ENCODE peak calls at places on chromosomes 7 and 10, in seven cellular contexts. U is PC-9, Z is PC-3, T is GM23248, Y is MM.1S, N is SK-N-SH, K is neural progenitor cell. Q is an unnamed sample. For H3F3A, H4K20me1 and H3K36me3, the result is how much of the 10 kb centered on the place peaks cover.

GRCh38 chr10:51800725-51801455 is 101.5 kb upstream of the CSTF2T start:
- DNase-seq in U (no peak), Z (no peak), T (peak), Y (no peak), N (no peak), K (no peak), Q (no peak)

GRCh38 chr7:80379034-80379433 is 132.8 kb downstream of the GNAT3 start:
- DNase-seq in U (no peak), Z (peak), T (peak), Y (no peak), N (no peak), K (no peak), Q (no peak)

GRCh38 chr7:29319719-29320521 is 125.3 kb downstream of the CHN2 start:
- DNase-seq in U (no peak), Z (no peak), T (peak), Y (peak), N (peak), K (no peak), Q (peak)

GRCh38 chr10:1175956-1176565 is 119.9 kb downstream of the WDR37 start:
- DNase-seq in U (no peak), Z (no peak), T (no peak), Y (no peak), N (no peak), K (no peak), Q (no peak)

GRCh38 chr7:132773527-132773956 is 197.3 kb upstream of the PLXNA4 start:
- DNase-seq in U (no peak), Z (peak), T (peak), Y (no peak), N (no peak), K (no peak), Q (no peak)

GRCh38 chr10:101241840-101242707 is 12.8 kb upstream of the LBX1 start:
- DNase-seq in U (no peak), Z (no peak), T (no peak), Y (no peak), N (no peak), K (no peak), Q (no peak)

GRCh38 chr7:111229951-111230350 is 139.0 kb downstream of the LRRN3 start:
- DNase-seq in U (no peak), Z (no peak), T (peak), Y (no peak), N (no peak), K (no peak), Q (no peak)

GRCh38 chr7:37193087-37193774 is 255.4 kb downstream of the ELMO1 start:
- DNase-seq in U (no peak), Z (no peak), T (no peak), Y (no peak), N (no peak), K (no peak), Q (no peak)

GRCh38 chr7:157441023-157441399 is 104.2 kb downstream of the DNAJB6 start:
- DNase-seq in U (no peak), Z (no peak), T (no peak), Y (no peak), N (no peak), K (no peak), Q (no peak)

GRCh38 chr10:25766687-25767221 is 167.3 kb upstream of the MYO3A start:
- DNase-seq in U (no peak), Z (no peak), T (no peak), Y (no peak), N (peak), K (peak), Q (peak)

GRCh38 chr7:84331665-84332064 is 137.1 kb upstream of the SEMA3A start:
- DNase-seq in U (no peak), Z (no peak), T (no peak), Y (no peak), N (no peak), K (no peak), Q (no peak)

GRCh38 chr7:133629696-133630095 is 376.8 kb downstream of the EXOC4 start:
- DNase-seq in U (no peak), Z (no peak), T (peak), Y (no peak), N (no peak), K (no peak), Q (no peak)

GRCh38 chr10:116073025-116073424 is 200.0 kb downstream of the GFRA1 start:
- DNase-seq in U (no peak), Z (no peak), T (no peak), Y (no peak), N (peak), K (peak), Q (no peak)

GRCh38 chr10:71028066-71028465 is 139.7 kb upstream of the PCBD1 start:
- DNase-seq in U (no peak), Z (no peak), T (no peak), Y (no peak), N (no peak), K (no peak), Q (no peak)

GRCh38 chr7:78039791-78040776 is 241.5 kb downstream of the PHTF2 start:
- DNase-seq in U (no peak), Z (no peak), T (peak), Y (no peak), N (no peak), K (peak), Q (peak)

GRCh38 chr10:29947701-29948060 is 111.7 kb downstream of the JCAD start:
- DNase-seq in U (no peak), Z (peak), T (no peak), Y (no peak), N (no peak), K (peak), Q (peak)

GRCh38 chr7:100019908-100020307 is 4.5 kb downstream of the ZKSCAN1 start:
- DNase-seq in U (no peak), Z (no peak), T (no peak), Y (no peak), N (no peak), K (no peak), Q (no peak)

GRCh38 chr10:4131407-4132215 is 346.6 kb upstream of the KLF6 start:
- DNase-seq in U (peak), Z (peak), T (peak), Y (peak), N (no peak), K (no peak), Q (no peak)

GRCh38 chr7:118250860-118251494 is 26.5 kb downstream of the ANKRD7 start:
- DNase-seq in U (no peak), Z (peak), T (peak), Y (no peak), N (no peak), K (no peak), Q (no peak)

GRCh38 chr10:16816142-16816541 is 1.1 kb downstream of the RSU1 start:
- DNase-seq in U (no peak), Z (peak), T (peak), Y (no peak), N (peak), K (no peak), Q (no peak)

GRCh38 chr10:132142396-132143161 is 44.2 kb upstream of the DPYSL4 start:
- DNase-seq in U (peak), Z (peak), T (peak), Y (no peak), N (peak), K (peak), Q (peak)

GRCh38 chr7:129343099-129343700 is 91.0 kb upstream of the STRIP2 start:
- DNase-seq in U (peak), Z (peak), T (peak), Y (peak), N (peak), K (peak), Q (peak)

GRCh38 chr7:73768661-73769480 is 1.2 kb downstream of the CLDN3 start:
- DNase-seq in U (no peak), Z (no peak), T (peak), Y (no peak), N (no peak), K (no peak), Q (peak)

GRCh38 chr10:111885919-111886318 is 297.6 kb downstream of the GPAM start:
- DNase-seq in U (no peak), Z (no peak), T (no peak), Y (no peak), N (no peak), K (no peak), Q (no peak)

GRCh38 chr10:68423522-68423921 is 16.4 kb upstream of the RUFY2 start:
- DNase-seq in U (no peak), Z (no peak), T (no peak), Y (no peak), N (no peak), K (no peak), Q (no peak)

GRCh38 chr10:63313066-63313465 is 152.7 kb downstream of the JMJD1C start:
- DNase-seq in U (no peak), Z (no peak), T (no peak), Y (no peak), N (no peak), K (no peak), Q (no peak)

DNA sequence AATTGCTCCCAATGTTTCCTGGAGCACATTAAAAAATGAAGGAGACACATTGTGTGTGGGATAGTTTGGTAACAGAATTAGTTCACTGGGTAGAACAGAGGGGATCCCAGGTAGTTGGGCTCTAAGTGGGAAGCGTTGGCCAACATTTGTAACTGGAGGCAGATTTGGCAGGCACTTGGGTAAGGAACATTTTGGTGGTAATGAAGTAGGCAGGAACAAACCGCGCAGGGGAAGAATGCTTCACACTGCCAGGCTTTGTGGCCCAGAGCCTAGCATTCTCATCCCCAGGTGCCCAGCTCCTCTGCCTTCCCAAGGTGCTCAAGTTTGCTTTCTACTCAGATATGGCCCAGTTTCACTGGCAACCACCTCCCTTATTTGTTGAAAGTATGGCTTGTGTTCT is 758.7 kb downstream of the AUTS2 start:
- DNase-seq in U (no peak), Z (no peak), T (no peak), Y (no peak), N (no peak), K (no peak), Q (no peak)
- H3F3A ChIP-seq in U (under half), Z (under half), T (under half), Y (under half), N (under half), K (under half), Q (under half)

GRCh38 chr7:13017325-13017853 is 330.0 kb downstream of the ARL4A start:
- DNase-seq in U (peak), Z (peak), T (peak), Y (no peak), N (no peak), K (peak), Q (peak)

GRCh38 chr7:13017881-13018280 is 330.4 kb downstream of the ARL4A start:
- DNase-seq in U (no peak), Z (peak), T (no peak), Y (no peak), N (no peak), K (peak), Q (no peak)

GRCh38 chr7:13021566-13021965 is 334.1 kb downstream of the ARL4A start:
- DNase-seq in U (no peak), Z (no peak), T (no peak), Y (no peak), N (no peak), K (no peak), Q (no peak)

GRCh38 chr7:13016633-13017324 is 329.3 kb downstream of the ARL4A start:
- DNase-seq in U (no peak), Z (peak), T (peak), Y (no peak), N (no peak), K (peak), Q (peak)

DNA sequence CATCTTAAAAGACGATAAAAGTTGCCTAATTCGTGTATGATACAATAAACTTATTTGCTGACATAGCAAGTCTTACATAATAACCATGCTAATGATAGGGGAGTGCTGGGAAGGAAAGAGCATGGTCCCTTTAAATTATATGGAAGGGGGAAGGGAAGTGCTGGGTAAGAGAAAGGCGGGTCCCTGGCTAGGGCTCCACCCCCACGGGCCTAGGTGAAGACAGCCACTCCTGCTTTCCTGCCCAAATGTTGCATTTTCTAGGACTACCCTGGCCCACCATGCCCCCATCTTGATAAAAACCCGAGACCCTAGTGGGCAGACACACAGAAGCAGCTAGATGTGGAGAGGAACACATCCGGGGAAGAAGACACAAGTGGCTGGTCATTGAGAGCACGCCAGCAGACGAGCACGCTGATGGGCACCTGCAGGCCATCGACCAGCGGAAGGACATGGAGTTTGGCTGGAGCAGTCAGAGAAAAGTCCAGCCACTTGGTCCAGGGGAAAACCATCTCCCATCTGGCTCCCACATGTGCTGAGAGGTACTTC is 328.7 kb downstream of the ARL4A start:
- DNase-seq in U (no peak), Z (no peak), T (no peak), Y (no peak), N (no peak), K (no peak), Q (no peak)
- H4K20me1 ChIP-seq in U (under half), Z (under half), T (under half), Y (under half), N (under half), K (under half), Q (under half)

GRCh38 chr10:114845978-114846693 is 24.6 kb downstream of the FHIP2A start:
- DNase-seq in U (no peak), Z (no peak), T (no peak), Y (no peak), N (no peak), K (no peak), Q (no peak)

GRCh38 chr10:114852197-114852596 is 30.6 kb downstream of the FHIP2A start:
- DNase-seq in U (no peak), Z (no peak), T (no peak), Y (no peak), N (no peak), K (no peak), Q (no peak)

GRCh38 chr10:114851336-114851735 is 29.8 kb downstream of the FHIP2A start:
- DNase-seq in U (no peak), Z (no peak), T (no peak), Y (no peak), N (no peak), K (no peak), Q (no peak)

GRCh38 chr10:114849674-114850073 is 28.1 kb downstream of the FHIP2A start:
- DNase-seq in U (no peak), Z (no peak), T (no peak), Y (no peak), N (no peak), K (no peak), Q (no peak)

DNA sequence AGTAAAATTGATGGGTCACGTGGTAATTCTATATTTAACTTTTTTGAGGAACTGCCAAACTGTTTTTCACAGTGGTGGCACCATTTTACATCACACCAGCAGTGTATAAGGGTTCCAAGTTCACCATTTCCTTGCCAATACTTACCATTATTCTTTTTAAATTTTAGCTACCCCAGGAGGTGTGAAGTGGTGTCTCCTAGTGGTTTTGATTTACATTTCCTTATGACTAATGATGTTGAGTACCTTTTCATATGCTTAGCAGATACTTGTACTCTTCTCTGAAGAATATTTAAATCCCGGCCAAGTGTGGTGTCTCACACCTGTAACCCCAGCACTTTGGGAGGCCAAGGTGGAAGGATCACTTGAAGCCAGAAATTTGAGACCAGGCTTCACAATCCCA is 28.5 kb downstream of the FHIP2A start:
- DNase-seq in U (no peak), Z (no peak), T (no peak), Y (no peak), N (no peak), K (no peak), Q (no peak)
- H3K36me3 ChIP-seq in U (under half), Z (under half), T (half or more), Y (under half), N (half or more), K (under half), Q (under half)

GRCh38 chr7:36192050-36192824 is 39.2 kb downstream of the EEPD1 start:
- DNase-seq in U (no peak), Z (no peak), T (peak), Y (no peak), N (no peak), K (no peak), Q (no peak)

GRCh38 chr7:36188923-36189322 is 35.9 kb downstream of the EEPD1 start:
- DNase-seq in U (no peak), Z (no peak), T (no peak), Y (no peak), N (no peak), K (peak), Q (no peak)

GRCh38 chr7:36192877-36193276 is 39.8 kb downstream of the EEPD1 start:
- DNase-seq in U (no peak), Z (no peak), T (no peak), Y (no peak), N (no peak), K (no peak), Q (no peak)

GRCh38 chr7:36190447-36191291 is 37.6 kb downstream of the EEPD1 start:
- DNase-seq in U (no peak), Z (no peak), T (no peak), Y (no peak), N (no peak), K (no peak), Q (no peak)

GRCh38 chr7:36191292-36191920 is 38.4 kb downstream of the EEPD1 start:
- DNase-seq in U (no peak), Z (no peak), T (peak), Y (no peak), N (no peak), K (no peak), Q (no peak)
- H3F3A ChIP-seq in U (under half), Z (under half), T (under half), Y (under half), N (under half), K (under half), Q (under half)

GRCh38 chr10:72348282-72348681 is 6.4 kb downstream of the DNAJB12 start:
- DNase-seq in U (no peak), Z (no peak), T (no peak), Y (no peak), N (no peak), K (no peak), Q (no peak)
- H4K20me1 ChIP-seq in U (under half), Z (under half), T (under half), Y (under half), N (under half), K (under half), Q (under half)

GRCh38 chr7:2654059-2654458 is 22.3 kb downstream of the TTYH3 start:
- DNase-seq in U (no peak), Z (no peak), T (no peak), Y (no peak), N (no peak), K (no peak), Q (no peak)
- H3K36me3 ChIP-seq in U (under half), Z (under half), T (under half), Y (under half), N (half or more), K (under half), Q (under half)

GRCh38 chr7:45880433-45880860 is 7.6 kb upstream of the CCDC201 start:
- DNase-seq in U (no peak), Z (no peak), T (no peak), Y (no peak), N (no peak), K (no peak), Q (no peak)

GRCh38 chr7:45881759-45882464 is 6.4 kb upstream of the IGFBP1 start:
- DNase-seq in U (no peak), Z (no peak), T (peak), Y (no peak), N (no peak), K (no peak), Q (no peak)

GRCh38 chr7:45876519-45876918 is 3.6 kb upstream of the CCDC201 start:
- DNase-seq in U (no peak), Z (no peak), T (no peak), Y (no peak), N (no peak), K (no peak), Q (no peak)

GRCh38 chr7:45881280-45881758 is 7.0 kb upstream of the IGFBP1 start:
- DNase-seq in U (no peak), Z (no peak), T (no peak), Y (no peak), N (no peak), K (no peak), Q (no peak)

GRCh38 chr7:45878457-45879144 is 5.7 kb upstream of the CCDC201 start:
- DNase-seq in U (no peak), Z (no peak), T (no peak), Y (no peak), N (no peak), K (no peak), Q (no peak)
- H3F3A ChIP-seq in U (under half), Z (under half), T (under half), Y (under half), N (under half), K (under half), Q (under half)

GRCh38 chr10:79098596-79099015 is 29.8 kb downstream of the ZMIZ1 start:
- DNase-seq in U (no peak), Z (no peak), T (peak), Y (peak), N (no peak), K (no peak), Q (no peak)

GRCh38 chr10:79096514-79096913 is 27.7 kb downstream of the ZMIZ1 start:
- DNase-seq in U (no peak), Z (no peak), T (no peak), Y (no peak), N (no peak), K (no peak), Q (no peak)

GRCh38 chr10:79095316-79095715 is 26.6 kb downstream of the ZMIZ1 start:
- DNase-seq in U (no peak), Z (no peak), T (no peak), Y (no peak), N (no peak), K (no peak), Q (no peak)

GRCh38 chr10:79098061-79098460 is 29.3 kb downstream of the ZMIZ1 start:
- DNase-seq in U (no peak), Z (no peak), T (no peak), Y (no peak), N (no peak), K (no peak), Q (no peak)

GRCh38 chr10:79097021-79097695 is 28.4 kb downstream of the ZMIZ1 start:
- DNase-seq in U (no peak), Z (no peak), T (peak), Y (no peak), N (peak), K (no peak), Q (no peak)
- H4K20me1 ChIP-seq in U (half or more), Z (half or more), T (under half), Y (under half), N (half or more), K (half or more), Q (under half)